ENCODE peak calls at places on chromosomes 4 and X, in ten cellular contexts. O, I, K, E, N, P, A, H, B and W are unnamed samples.

GRCh38 chr4:129905256-129905655 is 809.3 kb downstream of the C4orf33 start:
- DNase-seq in O (no peak), I (no peak), K (no peak), E (no peak), N (no peak), P (no peak), A (no peak), H (no peak), B (no peak), W (no peak)

GRCh38 chrX:129876734-129877395 is 29.1 kb upstream of the UTP14A start:
- DNase-seq in O (no peak), I (peak), K (no peak), E (peak), N (no peak), P (no peak), A (no peak), H (no peak), B (no peak), W (no peak)

GRCh38 chrX:68286076-68286475 is 147.2 kb downstream of the OPHN1 start:
- DNase-seq in O (no peak), I (peak), K (no peak), E (no peak), N (no peak), P (no peak), A (no peak), H (no peak), B (no peak), W (no peak)

GRCh38 chrX:55056820-55057690 is 17.8 kb upstream of the PAGE2B start:
- DNase-seq in O (no peak), I (peak), K (no peak), E (peak), N (no peak), P (no peak), A (no peak), H (no peak), B (peak), W (no peak)

GRCh38 chr4:95038791-95039190 is 281.0 kb downstream of the BMPR1B start:
- DNase-seq in O (no peak), I (peak), K (no peak), E (no peak), N (no peak), P (no peak), A (no peak), H (no peak), B (no peak), W (no peak)

GRCh38 chr4:53505947-53506346 is 85.3 kb downstream of the LNX1 start:
- DNase-seq in O (no peak), I (no peak), K (no peak), E (peak), N (no peak), P (no peak), A (no peak), H (no peak), B (no peak), W (no peak)

GRCh38 chr4:124684301-124684700 is 28.2 kb downstream of the ANKRD50 start:
- DNase-seq in O (no peak), I (no peak), K (no peak), E (no peak), N (no peak), P (no peak), A (no peak), H (no peak), B (no peak), W (no peak)

GRCh38 chr4:25563071-25563564 is 92.5 kb upstream of the SLC34A2 start:
- DNase-seq in O (no peak), I (no peak), K (no peak), E (no peak), N (no peak), P (no peak), A (no peak), H (no peak), B (no peak), W (no peak)

GRCh38 chr4:42395595-42395994 is 1.7 kb upstream of the SHISA3 start:
- DNase-seq in O (no peak), I (no peak), K (no peak), E (no peak), N (no peak), P (no peak), A (no peak), H (no peak), B (no peak), W (no peak)